ENCODE peak calls at places on chromosomes 1 and 21, in seven cellular contexts. One of them, this sample, is unnamed.

GRCh38 chr1:155070721-155071556 is 7.4 kb downstream of the EFNA4 start:
- DNase-seq in fibroblast of lung: peak
- DNase-seq in GM23248: peak
- DNase-seq in neuronal stem cell: peak
- DNase-seq in K562: peak
- DNase-seq in mesendoderm: peak
- DNase-seq in IMR-90: peak
- DNase-seq in this sample: peak

GRCh38 chr21:36932417-36932816 is 34.1 kb downstream of the HLCS start:
- DNase-seq in fibroblast of lung: no peak
- DNase-seq in GM23248: no peak
- DNase-seq in neuronal stem cell: no peak
- DNase-seq in K562: no peak
- DNase-seq in mesendoderm: no peak
- DNase-seq in IMR-90: no peak
- DNase-seq in this sample: no peak

GRCh38 chr1:3466366-3467075 is 12.1 kb downstream of the ARHGEF16 start:
- DNase-seq in fibroblast of lung: no peak
- DNase-seq in GM23248: no peak
- DNase-seq in neuronal stem cell: no peak
- DNase-seq in K562: no peak
- DNase-seq in mesendoderm: no peak
- DNase-seq in IMR-90: no peak
- DNase-seq in this sample: no peak

GRCh38 chr1:56908619-56909340 is 54.2 kb downstream of the C8A start:
- DNase-seq in fibroblast of lung: peak
- DNase-seq in GM23248: peak
- DNase-seq in neuronal stem cell: no peak
- DNase-seq in K562: no peak
- DNase-seq in mesendoderm: no peak
- DNase-seq in IMR-90: no peak
- DNase-seq in this sample: no peak

GRCh38 chr1:108896160-108897150 is 19.7 kb downstream of the GPSM2 start:
- DNase-seq in fibroblast of lung: peak
- DNase-seq in GM23248: peak
- DNase-seq in neuronal stem cell: no peak
- DNase-seq in K562: no peak
- DNase-seq in mesendoderm: peak
- DNase-seq in IMR-90: peak
- DNase-seq in this sample: no peak

GRCh38 chr1:158037876-158038359 is 44.5 kb downstream of the KIRREL1 start:
- DNase-seq in fibroblast of lung: peak
- DNase-seq in GM23248: peak
- DNase-seq in neuronal stem cell: no peak
- DNase-seq in K562: no peak
- DNase-seq in mesendoderm: peak
- DNase-seq in IMR-90: peak
- DNase-seq in this sample: no peak

GRCh38 chr1:67515324-67516080 is 85.3 kb upstream of the SERBP1 start:
- DNase-seq in fibroblast of lung: no peak
- DNase-seq in GM23248: no peak
- DNase-seq in neuronal stem cell: no peak
- DNase-seq in K562: no peak
- DNase-seq in mesendoderm: peak
- DNase-seq in IMR-90: no peak
- DNase-seq in this sample: no peak

GRCh38 chr21:39397651-39398385 is 47.8 kb downstream of the LCA5L start:
- DNase-seq in fibroblast of lung: peak
- DNase-seq in GM23248: peak
- DNase-seq in neuronal stem cell: no peak
- DNase-seq in K562: no peak
- DNase-seq in mesendoderm: no peak
- DNase-seq in IMR-90: no peak
- DNase-seq in this sample: no peak

GRCh38 chr1:230754831-230755230 is 7.6 kb downstream of the CAPN9 start:
- DNase-seq in fibroblast of lung: peak
- DNase-seq in GM23248: peak
- DNase-seq in neuronal stem cell: no peak
- DNase-seq in K562: no peak
- DNase-seq in mesendoderm: no peak
- DNase-seq in IMR-90: peak
- DNase-seq in this sample: no peak

GRCh38 chr1:227131193-227131592 is 187.1 kb downstream of the CDC42BPA start:
- DNase-seq in fibroblast of lung: peak
- DNase-seq in GM23248: peak
- DNase-seq in neuronal stem cell: no peak
- DNase-seq in K562: no peak
- DNase-seq in mesendoderm: peak
- DNase-seq in IMR-90: peak
- DNase-seq in this sample: peak

GRCh38 chr1:145827966-145828365 is 4.0 kb downstream of the POLR3C start:
- DNase-seq in fibroblast of lung: peak
- DNase-seq in GM23248: no peak
- DNase-seq in neuronal stem cell: no peak
- DNase-seq in K562: no peak
- DNase-seq in mesendoderm: no peak
- DNase-seq in IMR-90: peak
- DNase-seq in this sample: no peak

GRCh38 chr1:114758251-114758832 is 558 bp upstream of the CSDE1 start:
- DNase-seq in fibroblast of lung: peak
- DNase-seq in GM23248: peak
- DNase-seq in neuronal stem cell: no peak
- DNase-seq in K562: no peak
- DNase-seq in mesendoderm: peak
- DNase-seq in IMR-90: no peak
- DNase-seq in this sample: no peak

GRCh38 chr1:39238476-39238875 is 34.0 kb downstream of the MACF1 start:
- DNase-seq in fibroblast of lung: peak
- DNase-seq in GM23248: peak
- DNase-seq in neuronal stem cell: no peak
- DNase-seq in K562: no peak
- DNase-seq in mesendoderm: no peak
- DNase-seq in IMR-90: peak
- DNase-seq in this sample: no peak

GRCh38 chr21:14243461-14243860 is 27.5 kb downstream of the RBM11 start:
- DNase-seq in fibroblast of lung: no peak
- DNase-seq in GM23248: no peak
- DNase-seq in neuronal stem cell: no peak
- DNase-seq in K562: no peak
- DNase-seq in mesendoderm: no peak
- DNase-seq in IMR-90: no peak
- DNase-seq in this sample: no peak

GRCh38 chr1:153525088-153525713 is 10.6 kb downstream of the S100A6 start:
- DNase-seq in fibroblast of lung: peak
- DNase-seq in GM23248: peak
- DNase-seq in neuronal stem cell: no peak
- DNase-seq in K562: no peak
- DNase-seq in mesendoderm: no peak
- DNase-seq in IMR-90: peak
- DNase-seq in this sample: no peak

GRCh38 chr1:188615321-188615720 is 1786.6 kb downstream of the PLA2G4A start:
- DNase-seq in fibroblast of lung: peak
- DNase-seq in GM23248: no peak
- DNase-seq in neuronal stem cell: no peak
- DNase-seq in K562: no peak
- DNase-seq in mesendoderm: no peak
- DNase-seq in IMR-90: peak
- DNase-seq in this sample: no peak

GRCh38 chr1:183155939-183156338 is 30.1 kb upstream of the LAMC2 start:
- DNase-seq in fibroblast of lung: no peak
- DNase-seq in GM23248: no peak
- DNase-seq in neuronal stem cell: no peak
- DNase-seq in K562: no peak
- DNase-seq in mesendoderm: no peak
- DNase-seq in IMR-90: peak
- DNase-seq in this sample: no peak

GRCh38 chr1:107762751-107763390 is 202.1 kb downstream of the VAV3 start:
- DNase-seq in fibroblast of lung: no peak
- DNase-seq in GM23248: no peak
- DNase-seq in neuronal stem cell: no peak
- DNase-seq in K562: no peak
- DNase-seq in mesendoderm: no peak
- DNase-seq in IMR-90: no peak
- DNase-seq in this sample: peak

GRCh38 chr1:101282314-101283087 is 45.7 kb downstream of the S1PR1 start:
- DNase-seq in fibroblast of lung: peak
- DNase-seq in GM23248: no peak
- DNase-seq in neuronal stem cell: no peak
- DNase-seq in K562: no peak
- DNase-seq in mesendoderm: no peak
- DNase-seq in IMR-90: peak
- DNase-seq in this sample: peak

GRCh38 chr1:232952514-232953175 is 2.2 kb downstream of the NTPCR start:
- DNase-seq in fibroblast of lung: peak
- DNase-seq in GM23248: peak
- DNase-seq in neuronal stem cell: peak
- DNase-seq in K562: peak
- DNase-seq in mesendoderm: peak
- DNase-seq in IMR-90: peak
- DNase-seq in this sample: peak

GRCh38 chr1:94104776-94105462 is 16.0 kb downstream of the ABCA4 start:
- DNase-seq in fibroblast of lung: no peak
- DNase-seq in GM23248: no peak
- DNase-seq in neuronal stem cell: no peak
- DNase-seq in K562: no peak
- DNase-seq in mesendoderm: no peak
- DNase-seq in IMR-90: no peak
- DNase-seq in this sample: no peak

GRCh38 chr1:103180660-103181059 is 72.3 kb upstream of the COL11A1 start:
- DNase-seq in fibroblast of lung: peak
- DNase-seq in GM23248: peak
- DNase-seq in neuronal stem cell: no peak
- DNase-seq in K562: no peak
- DNase-seq in mesendoderm: peak
- DNase-seq in IMR-90: peak
- DNase-seq in this sample: no peak
- H3K4me2 ChIP-seq in fibroblast of lung: no peak
- H3K4me2 ChIP-seq in GM23248: peak
- H3K4me2 ChIP-seq in neuronal stem cell: no peak
- H3K4me2 ChIP-seq in K562: no peak
- H3K4me2 ChIP-seq in mesendoderm: no peak
- H3K4me2 ChIP-seq in IMR-90: no peak
- H3K4me2 ChIP-seq in this sample: no peak

GRCh38 chr1:110879758-110880606 is 7.0 kb downstream of the CD53 start:
- DNase-seq in fibroblast of lung: no peak
- DNase-seq in GM23248: peak
- DNase-seq in neuronal stem cell: no peak
- DNase-seq in K562: peak
- DNase-seq in mesendoderm: no peak
- DNase-seq in IMR-90: no peak
- DNase-seq in this sample: no peak
- H3K4me2 ChIP-seq in fibroblast of lung: no peak
- H3K4me2 ChIP-seq in GM23248: no peak
- H3K4me2 ChIP-seq in neuronal stem cell: no peak
- H3K4me2 ChIP-seq in K562: peak
- H3K4me2 ChIP-seq in mesendoderm: no peak
- H3K4me2 ChIP-seq in IMR-90: no peak
- H3K4me2 ChIP-seq in this sample: no peak

DNA sequence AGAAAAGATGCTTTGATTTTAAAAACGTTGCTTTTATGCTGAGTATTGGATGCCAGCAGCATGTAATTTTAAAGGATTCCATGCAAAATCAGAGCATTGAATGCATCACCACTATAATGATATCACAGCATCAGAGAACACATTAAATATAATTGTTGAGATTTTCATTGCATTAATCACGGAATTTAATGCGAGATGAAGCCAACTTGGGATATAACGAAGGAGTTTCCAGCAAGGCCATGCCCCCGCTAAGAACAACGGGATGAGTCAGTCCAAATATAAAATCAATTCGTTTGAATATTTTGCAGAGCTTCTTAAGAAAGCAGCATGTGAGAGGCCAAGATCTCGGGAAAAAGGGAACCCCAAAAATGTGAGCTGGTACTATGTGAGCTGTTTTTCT is 423.4 kb upstream of the CHRM3 start:
- DNase-seq in fibroblast of lung: peak
- DNase-seq in GM23248: no peak
- DNase-seq in neuronal stem cell: no peak
- DNase-seq in K562: no peak
- DNase-seq in mesendoderm: no peak
- DNase-seq in IMR-90: no peak
- DNase-seq in this sample: no peak
- H3K4me2 ChIP-seq in fibroblast of lung: no peak
- H3K4me2 ChIP-seq in GM23248: no peak
- H3K4me2 ChIP-seq in neuronal stem cell: no peak
- H3K4me2 ChIP-seq in K562: no peak
- H3K4me2 ChIP-seq in mesendoderm: no peak
- H3K4me2 ChIP-seq in IMR-90: no peak
- H3K4me2 ChIP-seq in this sample: no peak

DNA sequence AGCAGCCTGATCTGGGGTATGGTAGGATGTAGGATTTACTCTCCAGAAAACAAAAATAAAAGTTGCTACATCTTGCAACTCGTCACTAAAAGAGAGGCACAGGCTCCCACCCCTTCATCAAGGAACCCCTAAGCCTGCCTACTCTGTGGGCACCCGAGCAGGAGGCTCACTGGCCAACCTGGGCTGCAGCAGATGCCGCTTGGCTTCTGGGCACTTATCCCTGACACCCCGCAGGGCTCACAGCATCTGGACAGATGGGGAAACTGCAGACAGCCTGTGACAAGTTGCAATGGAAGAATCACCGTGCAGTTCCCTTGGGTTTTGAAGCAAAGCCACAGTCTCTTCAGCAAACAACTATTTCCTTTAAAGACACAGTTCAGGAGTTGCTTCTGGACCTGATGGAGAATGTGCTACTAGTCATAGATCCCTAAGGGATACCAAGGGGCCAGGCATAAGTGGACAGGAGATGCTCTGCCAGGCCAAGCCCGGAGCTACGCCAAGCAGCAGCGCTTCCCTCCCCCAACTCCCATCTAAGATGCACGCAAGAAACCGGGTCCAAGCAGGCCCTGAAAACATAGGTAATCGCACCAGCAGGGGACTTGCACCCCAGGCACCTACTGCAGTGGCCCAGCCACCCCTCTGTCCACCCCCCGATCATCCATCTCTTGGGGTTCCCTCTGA is 170.6 kb downstream of the NPHP4 start:
- DNase-seq in fibroblast of lung: no peak
- DNase-seq in GM23248: no peak
- DNase-seq in neuronal stem cell: no peak
- DNase-seq in K562: no peak
- DNase-seq in mesendoderm: no peak
- DNase-seq in IMR-90: no peak
- DNase-seq in this sample: no peak
- H3K4me2 ChIP-seq in fibroblast of lung: no peak
- H3K4me2 ChIP-seq in GM23248: no peak
- H3K4me2 ChIP-seq in neuronal stem cell: no peak
- H3K4me2 ChIP-seq in K562: no peak
- H3K4me2 ChIP-seq in mesendoderm: no peak
- H3K4me2 ChIP-seq in IMR-90: no peak
- H3K4me2 ChIP-seq in this sample: no peak

DNA sequence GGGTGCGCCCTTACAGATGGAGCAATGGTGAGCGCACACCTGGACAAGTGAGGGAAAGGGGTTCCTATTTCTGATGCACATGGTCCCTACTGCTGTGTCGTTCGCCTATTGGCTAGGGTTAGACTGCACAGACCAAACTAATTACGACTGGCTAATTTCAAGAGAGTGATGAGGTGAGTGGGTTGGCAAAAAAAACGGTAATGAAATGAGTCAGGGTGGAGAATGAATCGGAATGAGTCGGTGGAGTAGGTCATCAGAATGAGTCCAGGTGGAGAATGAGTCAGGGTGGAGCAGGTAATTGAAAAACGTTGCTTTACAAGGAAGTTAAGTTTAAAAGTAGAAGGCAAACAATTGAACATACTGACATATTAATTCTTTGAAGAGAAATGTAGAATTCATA is 79.8 kb downstream of the WDR4 start:
- DNase-seq in fibroblast of lung: no peak
- DNase-seq in GM23248: no peak
- DNase-seq in neuronal stem cell: no peak
- DNase-seq in K562: no peak
- DNase-seq in mesendoderm: no peak
- DNase-seq in IMR-90: no peak
- DNase-seq in this sample: no peak
- H3K4me2 ChIP-seq in fibroblast of lung: no peak
- H3K4me2 ChIP-seq in GM23248: no peak
- H3K4me2 ChIP-seq in neuronal stem cell: no peak
- H3K4me2 ChIP-seq in K562: no peak
- H3K4me2 ChIP-seq in mesendoderm: no peak
- H3K4me2 ChIP-seq in IMR-90: no peak
- H3K4me2 ChIP-seq in this sample: no peak

This sample was measured in neural progenitor cell.